ENCODE peak calls at places on chromosomes 11 and 22, in eight cellular contexts. P, B, U, I, J, L, Z and T are unnamed samples.

GRCh38 chr11:118980191-118980881 is 8.8 kb downstream of the FOXR1 start:
- DNase-seq in J (no peak), I (no peak), U (no peak), L (peak), P (no peak), B (no peak), Z (no peak), T (no peak)

GRCh38 chr11:68118753-68119448 is 2.3 kb downstream of the CHKA start:
- DNase-seq in U (no peak), P (no peak), L (no peak), I (no peak), Z (no peak), B (no peak), J (no peak), T (peak)

GRCh38 chr11:126748097-126748756 is 252.3 kb downstream of the KIRREL3 start:
- DNase-seq in L (no peak), Z (no peak), B (no peak), P (no peak), I (no peak), J (peak), U (no peak), T (no peak)

GRCh38 chr22:41596776-41597634 is 7.4 kb upstream of the PMM1 start:
- DNase-seq in L (peak), J (no peak), Z (peak), B (peak), U (peak), P (peak), I (peak), T (peak)

GRCh38 chr22:47201186-47201995 is 438.9 kb downstream of the TBC1D22A start:
- DNase-seq in L (no peak), J (peak), P (no peak), B (no peak), U (no peak), Z (no peak), I (no peak), T (no peak)

GRCh38 chr11:66878554-66878953 is 21.7 kb downstream of the LRFN4 start:
- DNase-seq in U (no peak), I (no peak), P (no peak), J (no peak), L (no peak), B (no peak), Z (no peak), T (no peak)

GRCh38 chr11:6612816-6613136 is 760 bp upstream of the TAF10 start:
- DNase-seq in Z (peak), I (no peak), P (no peak), J (peak), L (no peak), U (no peak), B (no peak), T (no peak)

GRCh38 chr22:40183029-40183581 is 5.4 kb downstream of the TNRC6B start:
- DNase-seq in Z (no peak), I (peak), L (peak), B (peak), U (no peak), P (peak), J (no peak), T (peak)

GRCh38 chr22:38313384-38313955 is 3.8 kb downstream of the CSNK1E start:
- DNase-seq in L (peak), Z (no peak), B (peak), I (peak), J (no peak), U (peak), P (peak), T (peak)

GRCh38 chr11:116536416-116536815 is 236.4 kb downstream of the BUD13 start:
- DNase-seq in U (no peak), P (no peak), L (no peak), Z (no peak), J (no peak), I (no peak), B (no peak), T (no peak)

GRCh38 chr11:111976614-111977140 is 39.5 kb downstream of the DIXDC1 start:
- DNase-seq in L (peak), P (no peak), B (no peak), Z (no peak), U (no peak), I (no peak), J (no peak), T (no peak)

GRCh38 chr22:31230871-31231621 is 18.9 kb downstream of the LIMK2 start:
- DNase-seq in L (peak), I (peak), B (peak), P (peak), J (no peak), U (peak), Z (peak), T (peak)

GRCh38 chr22:46813816-46814597 is 51.6 kb downstream of the TBC1D22A start:
- DNase-seq in I (peak), J (peak), P (no peak), U (no peak), Z (no peak), B (no peak), L (peak), T (peak)